ENCODE peak calls at places on chromosomes 5 and 9, in eight cellular contexts. B, P, A, U, S, M, Y and I are unnamed samples.

GRCh38 chr5:168302785-168303184 is 11.3 kb downstream of the WWC1 start:
- DNase-seq in B (no peak), P (no peak), A (no peak), U (no peak), S (no peak), M (no peak), Y (no peak), I (no peak)

GRCh38 chr9:124198948-124199347 is 58.8 kb upstream of the NEK6 start:
- DNase-seq in B (peak), P (no peak), A (no peak), U (no peak), S (no peak), M (no peak), Y (no peak), I (no peak)

GRCh38 chr9:134538856-134539562 is 102.6 kb upstream of the COL5A1 start:
- DNase-seq in B (no peak), P (no peak), A (no peak), U (no peak), S (no peak), M (no peak), Y (no peak), I (no peak)

GRCh38 chr5:114360816-114361723 is 800 bp upstream of the KCNN2 start:
- DNase-seq in B (peak), P (no peak), A (no peak), U (peak), S (no peak), M (no peak), Y (peak), I (peak)

GRCh38 chr5:93342563-93343061 is 238.4 kb downstream of the NR2F1-AS1 start:
- DNase-seq in B (no peak), P (no peak), A (no peak), U (no peak), S (no peak), M (no peak), Y (no peak), I (no peak)

GRCh38 chr5:74209566-74209965 is 431.0 kb downstream of the ENC1 start:
- DNase-seq in B (no peak), P (no peak), A (no peak), U (no peak), S (no peak), M (no peak), Y (no peak), I (no peak)

GRCh38 chr9:89497978-89498844 is at the start of gene SEMA4D:
- DNase-seq in B (peak), P (no peak), A (peak), U (peak), S (no peak), M (peak), Y (peak), I (peak)

GRCh38 chr5:30764704-30765103 is 428.8 kb upstream of the CDH6 start:
- DNase-seq in B (no peak), P (no peak), A (no peak), U (no peak), S (no peak), M (no peak), Y (no peak), I (no peak)

GRCh38 chr5:5572010-5572982 is 149.8 kb downstream of the ICE1 start:
- DNase-seq in B (no peak), P (no peak), A (no peak), U (no peak), S (no peak), M (no peak), Y (no peak), I (peak)